ENCODE peak calls at places on chromosomes 4 and X, in seven cellular contexts. K, P, I, L, U, T and E are unnamed samples.

GRCh38 chrX:56793533-56794320 is 64.7 kb downstream of the NBDY start:
- DNase-seq in K (peak), L (no peak), T (no peak), I (no peak), P (no peak), U (no peak), E (no peak)

GRCh38 chr4:125315571-125316390 is 1.0 kb downstream of the FAT4 start:
- DNase-seq in K (peak), I (peak), L (no peak), P (no peak), T (peak), U (peak), E (peak)

GRCh38 chr4:3393171-3393570 is 48.6 kb upstream of the HGFAC start:
- DNase-seq in I (no peak), L (no peak), P (no peak), T (no peak), K (no peak), U (no peak), E (no peak)

GRCh38 chr4:11537846-11538245 is 109.2 kb upstream of the HS3ST1 start:
- DNase-seq in I (no peak), T (no peak), P (no peak), K (no peak), L (no peak), U (peak), E (no peak)

GRCh38 chr4:150212927-150213326 is 134.7 kb downstream of the DCLK2 start:
- DNase-seq in L (no peak), T (no peak), I (no peak), U (peak), K (no peak), P (no peak), E (peak)

GRCh38 chrX:83145910-83146309 is 362.2 kb upstream of the POU3F4 start:
- DNase-seq in I (no peak), K (no peak), P (no peak), T (no peak), U (no peak), L (no peak), E (no peak)

GRCh38 chr4:11635336-11635735 is 206.6 kb upstream of the HS3ST1 start:
- DNase-seq in T (no peak), I (no peak), K (peak), L (no peak), U (no peak), P (no peak), E (peak)

GRCh38 chr4:1542516-1543320 is 136.5 kb upstream of the NKX1-1 start:
- DNase-seq in I (no peak), P (no peak), U (no peak), T (no peak), K (no peak), L (no peak), E (no peak)

GRCh38 chrX:130110379-130111219 is at the start of gene ELF4:
- DNase-seq in T (peak), L (peak), K (no peak), U (peak), I (peak), P (peak), E (peak)

GRCh38 chrX:149230689-149231088 is 274.4 kb downstream of the IDS start:
- DNase-seq in L (no peak), K (no peak), I (no peak), U (no peak), T (no peak), P (no peak), E (no peak)

GRCh38 chr4:112321768-112322684 is 24.9 kb downstream of the ALPK1 start:
- DNase-seq in K (peak), I (peak), T (peak), U (peak), P (peak), L (no peak), E (peak)

GRCh38 chr4:3286335-3287175 is 6.3 kb upstream of the RGS12 start:
- DNase-seq in T (peak), L (no peak), I (no peak), U (peak), K (peak), P (no peak), E (no peak)

GRCh38 chr4:78293841-78294301 is 236.7 kb downstream of the FRAS1 start:
- DNase-seq in U (no peak), K (no peak), P (no peak), I (no peak), L (no peak), T (no peak), E (no peak)

GRCh38 chrX:116284383-116284782 is 113.8 kb downstream of the AGTR2 start:
- DNase-seq in I (no peak), U (no peak), K (no peak), T (no peak), L (no peak), P (no peak), E (peak)

GRCh38 chr4:15470149-15470520 is 453 bp downstream of the CC2D2A start:
- DNase-seq in L (no peak), I (no peak), K (no peak), T (no peak), U (no peak), P (no peak), E (no peak)

GRCh38 chr4:150242820-150243458 is 164.7 kb downstream of the DCLK2 start:
- DNase-seq in T (peak), L (no peak), P (no peak), I (peak), K (peak), U (no peak), E (peak)

GRCh38 chr4:20305976-20306375 is 54.3 kb downstream of the SLIT2 start:
- DNase-seq in T (no peak), P (no peak), K (no peak), I (peak), L (no peak), U (no peak), E (no peak)